ENCODE peak calls at places on chromosome 6, in eight cellular contexts. U, W, V, P, F, T, L and S are unnamed samples.

GRCh38 chr6:46876126-46876525 is 45.6 kb downstream of the ADGRF5 start:
- DNase-seq in U (no peak), W (no peak), V (no peak), P (peak), F (peak), T (no peak), L (no peak), S (peak)

GRCh38 chr6:20238688-20239587 is 26.7 kb upstream of the MBOAT1 start:
- DNase-seq in U (no peak), W (no peak), V (no peak), P (no peak), F (no peak), T (no peak), L (no peak), S (no peak)

GRCh38 chr6:151068761-151069312 is 170.9 kb upstream of the AKAP12 start:
- DNase-seq in U (no peak), W (no peak), V (no peak), P (peak), F (peak), T (no peak), L (no peak), S (no peak)

GRCh38 chr6:152091851-152092341 is 284.4 kb downstream of the ESR1 start:
- DNase-seq in U (no peak), W (no peak), V (no peak), P (peak), F (peak), T (no peak), L (no peak), S (no peak)

GRCh38 chr6:122202576-122203137 is 196.8 kb upstream of the HSF2 start:
- DNase-seq in U (no peak), W (no peak), V (no peak), P (no peak), F (peak), T (no peak), L (no peak), S (no peak)

GRCh38 chr6:25016311-25016710 is 80.6 kb upstream of the RIPOR2 start:
- DNase-seq in U (no peak), W (no peak), V (no peak), P (no peak), F (peak), T (no peak), L (no peak), S (no peak)

GRCh38 chr6:91213229-91213901 is 626.5 kb upstream of the MAP3K7 start:
- DNase-seq in U (no peak), W (no peak), V (no peak), P (no peak), F (no peak), T (no peak), L (no peak), S (no peak)

GRCh38 chr6:55758156-55758942 is 117.0 kb downstream of the BMP5 start:
- DNase-seq in U (no peak), W (peak), V (no peak), P (peak), F (peak), T (no peak), L (no peak), S (no peak)

GRCh38 chr6:147167009-147167408 is 37.2 kb upstream of the STXBP5 start:
- DNase-seq in U (no peak), W (no peak), V (no peak), P (peak), F (no peak), T (no peak), L (no peak), S (no peak)